ENCODE peak calls at places on chromosomes 1 and 21, in five cellular contexts. F, V, K, P and S are unnamed samples.

GRCh38 chr1:212161231-212161781 is 123.9 kb upstream of the PPP2R5A start:
- DNase-seq in F (no peak), V (no peak), K (no peak), P (no peak), S (peak)

GRCh38 chr1:115006191-115006590 is 23.4 kb upstream of the TSHB start:
- DNase-seq in F (no peak), V (no peak), K (no peak), P (no peak), S (no peak)

GRCh38 chr1:161440312-161440894 is 64.9 kb upstream of the FCGR2A start:
- DNase-seq in F (no peak), V (no peak), K (peak), P (no peak), S (peak)

GRCh38 chr1:185570962-185571361 is 163.2 kb upstream of the HMCN1 start:
- DNase-seq in F (no peak), V (no peak), K (no peak), P (no peak), S (no peak)

GRCh38 chr1:217542837-217543236 is 88.1 kb downstream of the GPATCH2 start:
- DNase-seq in F (no peak), V (no peak), K (no peak), P (no peak), S (no peak)

GRCh38 chr1:17640975-17641374 is 101.5 kb downstream of the ARHGEF10L start:
- DNase-seq in F (no peak), V (no peak), K (no peak), P (no peak), S (no peak)

GRCh38 chr1:8666394-8667167 is 150.9 kb downstream of the RERE start:
- DNase-seq in F (no peak), V (no peak), K (no peak), P (no peak), S (no peak)

GRCh38 chr1:24126023-24126671 is 14.2 kb upstream of the MYOM3 start:
- DNase-seq in F (no peak), V (no peak), K (no peak), P (no peak), S (no peak)

GRCh38 chr1:91608876-91609275 is 108.2 kb downstream of the CDC7 start:
- DNase-seq in F (no peak), V (no peak), K (no peak), P (no peak), S (no peak)

GRCh38 chr21:35274923-35275322 is 225.8 kb upstream of the RUNX1 start:
- DNase-seq in F (no peak), V (no peak), K (no peak), P (no peak), S (no peak)

GRCh38 chr1:11204396-11205190 is 15.4 kb downstream of the ANGPTL7 start:
- DNase-seq in F (no peak), V (no peak), K (no peak), P (no peak), S (no peak)

GRCh38 chr21:43611598-43612369 is 47.5 kb downstream of the HSF2BP start:
- DNase-seq in F (peak), V (peak), K (no peak), P (no peak), S (peak)

GRCh38 chr1:111481387-111482221 is 7.8 kb downstream of the C1orf162 start:
- DNase-seq in F (peak), V (peak), K (peak), P (peak), S (peak)

GRCh38 chr21:34890724-34891609 is 158.1 kb downstream of the RUNX1 start:
- DNase-seq in F (peak), V (no peak), K (no peak), P (peak), S (no peak)

GRCh38 chr1:154500533-154500932 is 1.5 kb upstream of the TDRD10 start:
- DNase-seq in F (no peak), V (no peak), K (no peak), P (no peak), S (no peak)

GRCh38 chr1:52553372-52554266 is 727 bp upstream of the TUT4 start:
- DNase-seq in F (peak), V (peak), K (peak), P (peak), S (peak)

GRCh38 chr1:2611034-2611501 is 21.7 kb downstream of the MMEL1 start:
- DNase-seq in F (peak), V (no peak), K (peak), P (peak), S (peak)

GRCh38 chr1:21301794-21302440 is 11.7 kb upstream of the ECE1 start:
- DNase-seq in F (no peak), V (no peak), K (no peak), P (no peak), S (no peak)

GRCh38 chr1:192147626-192148025 is 10.6 kb upstream of the RGS18 start:
- DNase-seq in F (no peak), V (no peak), K (no peak), P (no peak), S (no peak)